ENCODE peak calls at places on chromosome 16, in six cellular contexts. P is LNCaP clone FGC; Y is NCI-H2081 treated with DMSO at 0.1 percent for 48 hours; K is activated T-cell treated with anti-CD3 and anti-CD28 coated beads, Interleukin-2, amount 50 U/mL, for 48 hours; O is stimulated activated CD8-positive, alpha-beta memory T cell treated with anti-CD3 and anti-CD28 coated beads, Interleukin-4, amount 100 ng/mL, for 24 hours; H is H7. X is an unnamed sample.

GRCh38 chr16:67647111-67647651 is 2.2 kb downstream of the CARMIL2 start:
- DNase-seq in H (peak), Y (no peak), O (no peak), K (no peak), P (no peak), X (no peak)

GRCh38 chr16:69610356-69610755 is 44.6 kb downstream of the NFAT5 start:
- DNase-seq in Y (no peak), H (peak), K (no peak), P (no peak), O (no peak), X (no peak)

GRCh38 chr16:75097941-75098897 is 18.4 kb downstream of the LDHD start:
- DNase-seq in O (peak), K (peak), H (peak), P (no peak), Y (no peak), X (peak)

GRCh38 chr16:71357681-71358080 is 842 bp upstream of the CALB2 start:
- DNase-seq in H (peak), Y (no peak), O (no peak), K (no peak), P (no peak), X (no peak)

GRCh38 chr16:68782198-68783174 is 45.4 kb downstream of the CDH1 start:
- DNase-seq in P (no peak), O (no peak), H (no peak), K (peak), Y (no peak), X (no peak)

GRCh38 chr16:29811170-29811895 is 660 bp upstream of the PRRT2 start:
- DNase-seq in Y (no peak), O (peak), K (peak), P (peak), H (peak), X (no peak)

GRCh38 chr16:30184430-30185140 is 1.2 kb downstream of the CORO1A start:
- DNase-seq in H (peak), O (peak), P (no peak), K (peak), Y (peak), X (no peak)

GRCh38 chr16:21218135-21218534 is 6.8 kb upstream of the ZP2 start:
- DNase-seq in Y (no peak), O (no peak), K (no peak), H (no peak), P (no peak), X (no peak)

GRCh38 chr16:17448640-17449638 is 21.8 kb downstream of the XYLT1 start:
- DNase-seq in K (no peak), P (no peak), Y (no peak), O (no peak), H (no peak), X (no peak)

GRCh38 chr16:22379656-22380055 is 5.2 kb upstream of the CDR2 start:
- DNase-seq in Y (no peak), K (no peak), P (no peak), H (no peak), O (no peak), X (no peak)

GRCh38 chr16:24957887-24958286 is 57.3 kb downstream of the ARHGAP17 start:
- DNase-seq in K (no peak), H (no peak), Y (no peak), P (no peak), O (no peak), X (no peak)

GRCh38 chr16:29959293-29959692 is 2.6 kb upstream of the TMEM219 start:
- DNase-seq in K (no peak), P (no peak), Y (no peak), H (no peak), O (no peak), X (no peak)

GRCh38 chr16:88558457-88559442 is 11.5 kb upstream of the ZC3H18 start:
- DNase-seq in K (no peak), Y (peak), P (peak), H (peak), O (no peak), X (no peak)

GRCh38 chr16:85459529-85460251 is 153.4 kb upstream of the GSE1 start:
- DNase-seq in Y (no peak), K (no peak), H (no peak), P (no peak), O (no peak), X (no peak)

GRCh38 chr16:87274808-87275207 is 42.4 kb downstream of the C16orf95 start:
- DNase-seq in O (no peak), Y (no peak), P (no peak), H (no peak), K (no peak), X (no peak)

GRCh38 chr16:67782567-67783352 is 23.6 kb downstream of the RANBP10 start:
- DNase-seq in K (no peak), H (no peak), Y (no peak), P (no peak), O (no peak), X (peak)

GRCh38 chr16:14362774-14363371 is 267.2 kb downstream of the PARN start:
- DNase-seq in O (no peak), P (no peak), K (no peak), Y (no peak), H (no peak), X (no peak)

GRCh38 chr16:78210305-78210704 is 110.9 kb downstream of the WWOX start:
- DNase-seq in H (no peak), O (no peak), Y (no peak), P (no peak), K (no peak), X (no peak)

GRCh38 chr16:11852092-11852809 is 909 bp upstream of the RSL1D1 start:
- DNase-seq in Y (no peak), O (no peak), K (no peak), H (peak), P (no peak), X (no peak)

GRCh38 chr16:66026931-66027330 is 339.6 kb upstream of the CDH5 start:
- DNase-seq in O (no peak), H (no peak), P (no peak), K (no peak), Y (no peak), X (no peak)

GRCh38 chr16:68423771-68424170 is 24.5 kb downstream of the SMPD3 start:
- DNase-seq in K (no peak), H (no peak), P (no peak), Y (no peak), O (no peak), X (no peak)

GRCh38 chr16:86768999-86769398 is 190.7 kb downstream of the FOXL1 start:
- DNase-seq in P (no peak), O (no peak), Y (no peak), K (no peak), H (no peak), X (no peak)

GRCh38 chr16:61555718-61556441 is 480.4 kb downstream of the CDH8 start:
- DNase-seq in Y (no peak), O (no peak), K (no peak), P (no peak), H (no peak), X (no peak)

GRCh38 chr16:89826531-89827382 is 1.5 kb upstream of the SPIRE2 start:
- DNase-seq in Y (no peak), K (no peak), P (no peak), H (no peak), O (no peak), X (no peak)

GRCh38 chr16:6484931-6485330 is 847.7 kb upstream of the RBFOX1 start:
- DNase-seq in Y (no peak), H (no peak), O (no peak), P (no peak), K (no peak), X (no peak)